ENCODE peak calls at places on chromosomes 1 and 21, in ten cellular contexts. One of them, this sample, is unnamed.

GRCh38 chr1:196545239-196545638 is 63.0 kb downstream of the KCNT2 start:
- DNase-seq in OCI-LY7: no peak
- DNase-seq in GM23248: no peak
- DNase-seq in HFF-Myc: no peak
- DNase-seq in kidney epithelial cell: no peak
- DNase-seq in substantia nigra: no peak
- DNase-seq in germinal center: no peak
- DNase-seq in uterus: no peak
- DNase-seq in head of caudate nucleus: no peak
- DNase-seq in Caki2: no peak
- DNase-seq in this sample: no peak

GRCh38 chr1:39539252-39539790 is 37.3 kb downstream of the PABPC4 start:
- DNase-seq in OCI-LY7: peak
- DNase-seq in GM23248: peak
- DNase-seq in HFF-Myc: peak
- DNase-seq in kidney epithelial cell: no peak
- DNase-seq in substantia nigra: peak
- DNase-seq in germinal center: peak
- DNase-seq in uterus: peak
- DNase-seq in head of caudate nucleus: peak
- DNase-seq in Caki2: peak
- DNase-seq in this sample: no peak

GRCh38 chr21:32802954-32803353 is 31.4 kb upstream of the PAXBP1 start:
- DNase-seq in OCI-LY7: no peak
- DNase-seq in GM23248: no peak
- DNase-seq in HFF-Myc: no peak
- DNase-seq in kidney epithelial cell: no peak
- DNase-seq in substantia nigra: no peak
- DNase-seq in germinal center: no peak
- DNase-seq in uterus: no peak
- DNase-seq in head of caudate nucleus: no peak
- DNase-seq in Caki2: no peak
- DNase-seq in this sample: no peak

GRCh38 chr1:158078569-158079080 is 85.2 kb downstream of the KIRREL1 start:
- DNase-seq in OCI-LY7: peak
- DNase-seq in GM23248: no peak
- DNase-seq in HFF-Myc: no peak
- DNase-seq in kidney epithelial cell: no peak
- DNase-seq in substantia nigra: no peak
- DNase-seq in germinal center: no peak
- DNase-seq in uterus: no peak
- DNase-seq in head of caudate nucleus: no peak
- DNase-seq in Caki2: no peak
- DNase-seq in this sample: no peak

GRCh38 chr21:42648606-42649005 is 4.8 kb upstream of the PDE9A start:
- DNase-seq in OCI-LY7: no peak
- DNase-seq in GM23248: no peak
- DNase-seq in HFF-Myc: no peak
- DNase-seq in kidney epithelial cell: no peak
- DNase-seq in substantia nigra: no peak
- DNase-seq in germinal center: no peak
- DNase-seq in uterus: no peak
- DNase-seq in head of caudate nucleus: no peak
- DNase-seq in Caki2: no peak
- DNase-seq in this sample: no peak

GRCh38 chr1:154352581-154353459 is 27.5 kb downstream of the ATP8B2 start:
- DNase-seq in OCI-LY7: no peak
- DNase-seq in GM23248: peak
- DNase-seq in HFF-Myc: no peak
- DNase-seq in kidney epithelial cell: peak
- DNase-seq in substantia nigra: peak
- DNase-seq in germinal center: peak
- DNase-seq in uterus: peak
- DNase-seq in head of caudate nucleus: peak
- DNase-seq in Caki2: no peak
- DNase-seq in this sample: peak

GRCh38 chr1:179747611-179748010 is 4.5 kb downstream of the FAM163A start:
- DNase-seq in OCI-LY7: no peak
- DNase-seq in GM23248: no peak
- DNase-seq in HFF-Myc: no peak
- DNase-seq in kidney epithelial cell: no peak
- DNase-seq in substantia nigra: no peak
- DNase-seq in germinal center: no peak
- DNase-seq in uterus: no peak
- DNase-seq in head of caudate nucleus: no peak
- DNase-seq in Caki2: no peak
- DNase-seq in this sample: no peak

GRCh38 chr1:1291611-1292441 is 11.6 kb downstream of the SCNN1D start:
- DNase-seq in OCI-LY7: peak
- DNase-seq in GM23248: peak
- DNase-seq in HFF-Myc: no peak
- DNase-seq in kidney epithelial cell: peak
- DNase-seq in substantia nigra: peak
- DNase-seq in germinal center: peak
- DNase-seq in uterus: peak
- DNase-seq in head of caudate nucleus: no peak
- DNase-seq in Caki2: peak
- DNase-seq in this sample: peak

GRCh38 chr1:10727703-10728348 is 68.6 kb downstream of the CASZ1 start:
- DNase-seq in OCI-LY7: no peak
- DNase-seq in GM23248: no peak
- DNase-seq in HFF-Myc: no peak
- DNase-seq in kidney epithelial cell: no peak
- DNase-seq in substantia nigra: no peak
- DNase-seq in germinal center: no peak
- DNase-seq in uterus: no peak
- DNase-seq in head of caudate nucleus: no peak
- DNase-seq in Caki2: no peak
- DNase-seq in this sample: no peak

GRCh38 chr1:243917177-243917862 is 67.3 kb upstream of the AKT3 start:
- DNase-seq in OCI-LY7: no peak
- DNase-seq in GM23248: peak
- DNase-seq in HFF-Myc: peak
- DNase-seq in kidney epithelial cell: no peak
- DNase-seq in substantia nigra: peak
- DNase-seq in germinal center: no peak
- DNase-seq in uterus: peak
- DNase-seq in head of caudate nucleus: peak
- DNase-seq in Caki2: no peak
- DNase-seq in this sample: no peak

GRCh38 chr1:86068126-86068805 is 88.3 kb downstream of the COL24A1 start:
- DNase-seq in OCI-LY7: no peak
- DNase-seq in GM23248: peak
- DNase-seq in HFF-Myc: no peak
- DNase-seq in kidney epithelial cell: no peak
- DNase-seq in substantia nigra: no peak
- DNase-seq in germinal center: no peak
- DNase-seq in uterus: no peak
- DNase-seq in head of caudate nucleus: no peak
- DNase-seq in Caki2: no peak
- DNase-seq in this sample: no peak

GRCh38 chr1:30657131-30658013 is 66.0 kb downstream of the MATN1 start:
- DNase-seq in OCI-LY7: no peak
- DNase-seq in GM23248: no peak
- DNase-seq in HFF-Myc: no peak
- DNase-seq in kidney epithelial cell: no peak
- DNase-seq in substantia nigra: no peak
- DNase-seq in germinal center: no peak
- DNase-seq in uterus: no peak
- DNase-seq in head of caudate nucleus: no peak
- DNase-seq in Caki2: peak
- DNase-seq in this sample: no peak

GRCh38 chr1:217402301-217402700 is 228.6 kb downstream of the GPATCH2 start:
- DNase-seq in OCI-LY7: no peak
- DNase-seq in GM23248: peak
- DNase-seq in HFF-Myc: no peak
- DNase-seq in kidney epithelial cell: no peak
- DNase-seq in substantia nigra: no peak
- DNase-seq in germinal center: no peak
- DNase-seq in uterus: no peak
- DNase-seq in head of caudate nucleus: no peak
- DNase-seq in Caki2: no peak
- DNase-seq in this sample: no peak

GRCh38 chr1:184492543-184492942 is 105.7 kb downstream of the C1orf21 start:
- DNase-seq in OCI-LY7: no peak
- DNase-seq in GM23248: no peak
- DNase-seq in HFF-Myc: no peak
- DNase-seq in kidney epithelial cell: no peak
- DNase-seq in substantia nigra: no peak
- DNase-seq in germinal center: no peak
- DNase-seq in uterus: no peak
- DNase-seq in head of caudate nucleus: no peak
- DNase-seq in Caki2: no peak
- DNase-seq in this sample: no peak

GRCh38 chr1:30040081-30041019 is 683.0 kb downstream of the MATN1 start:
- DNase-seq in OCI-LY7: no peak
- DNase-seq in GM23248: no peak
- DNase-seq in HFF-Myc: no peak
- DNase-seq in kidney epithelial cell: no peak
- DNase-seq in substantia nigra: no peak
- DNase-seq in germinal center: no peak
- DNase-seq in uterus: no peak
- DNase-seq in head of caudate nucleus: no peak
- DNase-seq in Caki2: no peak
- DNase-seq in this sample: no peak

GRCh38 chr1:23152966-23153684 is 15.5 kb downstream of the LUZP1 start:
- DNase-seq in OCI-LY7: no peak
- DNase-seq in GM23248: no peak
- DNase-seq in HFF-Myc: no peak
- DNase-seq in kidney epithelial cell: no peak
- DNase-seq in substantia nigra: no peak
- DNase-seq in germinal center: no peak
- DNase-seq in uterus: no peak
- DNase-seq in head of caudate nucleus: no peak
- DNase-seq in Caki2: no peak
- DNase-seq in this sample: no peak

GRCh38 chr1:23801338-23801748 is 789 bp upstream of the GALE start:
- DNase-seq in OCI-LY7: no peak
- DNase-seq in GM23248: peak
- DNase-seq in HFF-Myc: no peak
- DNase-seq in kidney epithelial cell: no peak
- DNase-seq in substantia nigra: no peak
- DNase-seq in germinal center: no peak
- DNase-seq in uterus: no peak
- DNase-seq in head of caudate nucleus: no peak
- DNase-seq in Caki2: no peak
- DNase-seq in this sample: no peak

GRCh38 chr1:18200136-18200717 is 92.6 kb downstream of the IGSF21 start:
- DNase-seq in OCI-LY7: no peak
- DNase-seq in GM23248: no peak
- DNase-seq in HFF-Myc: no peak
- DNase-seq in kidney epithelial cell: no peak
- DNase-seq in substantia nigra: no peak
- DNase-seq in germinal center: no peak
- DNase-seq in uterus: no peak
- DNase-seq in head of caudate nucleus: no peak
- DNase-seq in Caki2: no peak
- DNase-seq in this sample: peak

GRCh38 chr1:231964241-231964640 is 337.7 kb downstream of the DISC1 start:
- DNase-seq in OCI-LY7: no peak
- DNase-seq in GM23248: no peak
- DNase-seq in HFF-Myc: no peak
- DNase-seq in kidney epithelial cell: no peak
- DNase-seq in substantia nigra: no peak
- DNase-seq in germinal center: no peak
- DNase-seq in uterus: no peak
- DNase-seq in head of caudate nucleus: no peak
- DNase-seq in Caki2: no peak
- DNase-seq in this sample: no peak

GRCh38 chr1:91282695-91283420 is 121.8 kb downstream of the HFM1 start:
- DNase-seq in OCI-LY7: peak
- DNase-seq in GM23248: peak
- DNase-seq in HFF-Myc: peak
- DNase-seq in kidney epithelial cell: peak
- DNase-seq in substantia nigra: peak
- DNase-seq in germinal center: peak
- DNase-seq in uterus: peak
- DNase-seq in head of caudate nucleus: peak
- DNase-seq in Caki2: peak
- DNase-seq in this sample: peak

GRCh38 chr1:52186449-52186848 is 44.6 kb downstream of the ZFYVE9 start:
- DNase-seq in OCI-LY7: no peak
- DNase-seq in GM23248: peak
- DNase-seq in HFF-Myc: no peak
- DNase-seq in kidney epithelial cell: no peak
- DNase-seq in substantia nigra: no peak
- DNase-seq in germinal center: no peak
- DNase-seq in uterus: no peak
- DNase-seq in head of caudate nucleus: no peak
- DNase-seq in Caki2: no peak
- DNase-seq in this sample: no peak

GRCh38 chr1:180130651-180131050 is 24.0 kb upstream of the QSOX1 start:
- DNase-seq in OCI-LY7: no peak
- DNase-seq in GM23248: no peak
- DNase-seq in HFF-Myc: no peak
- DNase-seq in kidney epithelial cell: no peak
- DNase-seq in substantia nigra: no peak
- DNase-seq in germinal center: no peak
- DNase-seq in uterus: no peak
- DNase-seq in head of caudate nucleus: no peak
- DNase-seq in Caki2: no peak
- DNase-seq in this sample: no peak